ENCODE peak calls at places on chromosomes 13 and 19, in eight cellular contexts. D is myocyte; W is nucleus accumbens; P is activated CD8-positive, alpha-beta memory T cell treated with anti-CD3 and anti-CD28 coated beads for 48 hours; H is GM20000; I is activated B cell treated with CpG ODN at 0.5 μM for 24 hours; U is fibroblast of lung; Q is breast epithelium. E is an unnamed sample.
A peak's percentile ranks its signal among the peaks of the same experiment; 100 is the strongest.

GRCh38 chr13:20053891-20054290 is 95.4 kb downstream of the ZMYM2 start:
- DNase-seq in P (no peak), U (no peak), Q (no peak), D (peak; percentile 50), I (no peak), W (no peak), H (no peak), E (no peak)

GRCh38 chr19:55463583-55464031 is 944 bp downstream of the C19orf85 start:
- DNase-seq in P (no peak), U (no peak), W (no peak), H (no peak), Q (no peak), I (no peak), D (no peak), E (peak; percentile 62)

GRCh38 chr13:86684402-86684801 is 885.2 kb upstream of the SLITRK6 start:
- DNase-seq in D (no peak), H (no peak), U (peak; percentile 37), P (no peak), W (no peak), I (no peak), Q (no peak), E (no peak)

GRCh38 chr19:49858591-49858985 is 7.6 kb downstream of the PTOV1 start:
- DNase-seq in D (peak; percentile 72), H (no peak), Q (no peak), W (peak; percentile 13), U (no peak), I (no peak), P (no peak), E (no peak)

GRCh38 chr13:21685485-21686064 is 14.7 kb downstream of the FGF9 start:
- DNase-seq in P (no peak), D (peak; percentile 36), U (no peak), Q (no peak), I (no peak), H (no peak), W (no peak), E (no peak)

GRCh38 chr13:59960683-59961082 is 203.0 kb downstream of the DIAPH3 start:
- DNase-seq in I (no peak), W (no peak), P (no peak), U (peak; percentile 23), H (no peak), Q (no peak), D (no peak), E (no peak)

GRCh38 chr13:101523732-101524131 is 71.3 kb downstream of the ITGBL1 start:
- DNase-seq in Q (no peak), W (no peak), U (peak; percentile 68), D (peak; percentile 95), I (no peak), P (no peak), H (no peak), E (no peak)

GRCh38 chr13:40476175-40476958 is 190.1 kb downstream of the FOXO1 start:
- DNase-seq in P (no peak), H (no peak), Q (no peak), W (no peak), U (peak; percentile 51), I (no peak), D (peak; percentile 87), E (no peak)

GRCh38 chr19:3752492-3752891 is 9.0 kb downstream of the APBA3 start:
- DNase-seq in D (no peak), P (no peak), W (no peak), U (no peak), H (no peak), I (no peak), Q (no peak), E (no peak)

GRCh38 chr13:98143601-98144500 is 957 bp downstream of the FARP1 start:
- DNase-seq in I (no peak), P (no peak), D (peak; percentile 43), W (no peak), H (peak; percentile 36), U (peak; percentile 46), Q (no peak), E (no peak)

GRCh38 chr19:46288896-46289588 is 7.8 kb upstream of the HIF3A start:
- DNase-seq in I (no peak), Q (no peak), D (peak; percentile 67), P (no peak), U (peak; percentile 91), W (no peak), H (no peak), E (no peak)

GRCh38 chr13:93716623-93717022 is 490.0 kb downstream of the GPC6 start:
- DNase-seq in I (no peak), P (no peak), D (no peak), Q (no peak), W (no peak), H (no peak), U (no peak), E (no peak)

GRCh38 chr13:38566526-38566925 is 120.4 kb upstream of the FREM2 start:
- DNase-seq in P (no peak), W (no peak), Q (no peak), I (no peak), D (no peak), U (no peak), H (no peak), E (no peak)

GRCh38 chr13:106496072-106496997 is 39.1 kb downstream of the EFNB2 start:
- DNase-seq in H (no peak), Q (no peak), I (no peak), D (no peak), U (no peak), P (no peak), W (no peak), E (no peak)

GRCh38 chr13:66513728-66514127 is 716.4 kb downstream of the PCDH9 start:
- DNase-seq in I (no peak), Q (no peak), W (no peak), P (no peak), U (peak; percentile 31), D (peak; percentile 51), H (no peak), E (no peak)

GRCh38 chr13:106710267-106710666 is 142.3 kb upstream of the ARGLU1 start:
- DNase-seq in W (no peak), D (no peak), I (no peak), Q (no peak), H (no peak), U (peak; percentile 90), P (no peak), E (no peak)

GRCh38 chr19:2722541-2723344 is 1.6 kb upstream of the DIRAS1 start:
- DNase-seq in H (no peak), P (no peak), W (no peak), I (no peak), Q (peak; percentile 66), D (peak; percentile 91), U (peak; percentile 67), E (no peak)

GRCh38 chr19:13153627-13154240 is 3.5 kb downstream of the IER2 start:
- DNase-seq in P (no peak), Q (no peak), D (peak; percentile 62), I (peak; percentile 49), W (no peak), U (peak; percentile 51), H (no peak), E (no peak)

GRCh38 chr13:48680756-48681392 is 27.1 kb downstream of the CYSLTR2 start:
- DNase-seq in U (no peak), H (no peak), I (no peak), W (no peak), P (no peak), D (no peak), Q (no peak), E (no peak)

GRCh38 chr19:27740396-27740795 is 1472.6 kb downstream of the UQCRFS1 start:
- DNase-seq in Q (no peak), D (peak; percentile 92), W (no peak), H (no peak), I (no peak), U (no peak), P (no peak), E (peak; percentile 24)

GRCh38 chr13:33158830-33159229 is 126.7 kb downstream of the STARD13 start:
- DNase-seq in U (no peak), W (no peak), H (no peak), D (no peak), Q (no peak), P (no peak), I (no peak), E (no peak)

GRCh38 chr13:49183672-49184315 is 36.3 kb upstream of the MLNR start:
- DNase-seq in P (no peak), U (no peak), I (no peak), D (no peak), Q (no peak), W (no peak), H (no peak), E (no peak)

GRCh38 chr19:18999016-18999758 is 34.1 kb downstream of the SUGP2 start:
- DNase-seq in I (no peak), D (peak; percentile 64), W (no peak), P (no peak), H (no peak), U (no peak), Q (no peak), E (no peak)

GRCh38 chr13:19860884-19861655 is 2.4 kb downstream of the ZMYM5 start:
- DNase-seq in I (no peak), H (no peak), W (no peak), D (peak; percentile 66), U (peak; percentile 55), P (no peak), Q (no peak), E (no peak)

GRCh38 chr13:80341771-80342271 is 895 bp upstream of the SPRY2 start:
- DNase-seq in H (peak; percentile 38), D (peak; percentile 69), Q (no peak), W (peak; percentile 58), P (no peak), U (peak; percentile 62), I (no peak), E (no peak)

GRCh38 chr13:36531746-36532486 is 99.6 kb downstream of the CCNA1 start:
- DNase-seq in U (no peak), H (no peak), W (no peak), I (no peak), Q (no peak), D (peak; percentile 9), P (no peak), E (no peak)

GRCh38 chr13:40992678-40993077 is 26.4 kb downstream of the ELF1 start:
- DNase-seq in U (no peak), W (no peak), H (no peak), Q (no peak), I (no peak), D (no peak), P (no peak), E (no peak)

GRCh38 chr13:35599385-35599784 is 122.9 kb upstream of the MAB21L1 start:
- DNase-seq in I (no peak), D (peak; percentile 50), Q (no peak), W (no peak), U (peak; percentile 1), P (no peak), H (no peak), E (no peak)

GRCh38 chr13:21338156-21338555 is 120.9 kb downstream of the ZDHHC20 start:
- DNase-seq in U (no peak), W (no peak), I (no peak), H (no peak), D (no peak), P (no peak), Q (no peak), E (no peak)

GRCh38 chr19:55251296-55252081 is 7.3 kb downstream of the PPP6R1 start:
- DNase-seq in W (no peak), U (no peak), D (peak; percentile 12), Q (no peak), H (peak; percentile 42), I (peak; percentile 39), P (peak; percentile 18), E (no peak)

GRCh38 chr13:30441304-30441703 is 19.0 kb downstream of the UBE2L5 start:
- DNase-seq in U (no peak), W (no peak), I (no peak), P (no peak), Q (no peak), H (no peak), D (no peak), E (no peak)

GRCh38 chr13:97435794-97436193 is 1.8 kb downstream of the RAP2A start:
- DNase-seq in P (no peak), D (no peak), Q (no peak), W (no peak), U (peak; percentile 33), H (peak; percentile 11), I (no peak), E (no peak)

GRCh38 chr19:13959141-13959961 is 7.0 kb downstream of the DCAF15 start:
- DNase-seq in I (no peak), U (no peak), W (no peak), P (no peak), Q (no peak), D (no peak), H (no peak), E (no peak)